ENCODE peak calls at places on chromosomes 2 and 18, in ten cellular contexts. E, V, I, G, F, C, T, U, J and P are unnamed samples. For H3K4me1, the result is how much of the 10 kb centered on the place peaks cover.

GRCh38 chr18:3839481-3840075 is 389.6 kb downstream of the TGIF1 start:
- DNase-seq in E (no peak), V (no peak), I (no peak), G (no peak), F (no peak), C (peak), T (no peak), U (no peak), J (no peak), P (no peak)

GRCh38 chr2:8538951-8539621 is 142.8 kb upstream of the ID2 start:
- DNase-seq in E (no peak), V (peak), I (no peak), G (no peak), F (no peak), C (no peak), T (peak), U (no peak), J (no peak), P (no peak)

GRCh38 chr18:35376393-35376741 is 770 bp downstream of the ZNF396 start:
- DNase-seq in E (peak), V (peak), I (peak), G (no peak), F (peak), C (no peak), T (peak), U (peak), J (no peak), P (peak)

GRCh38 chr2:112646102-112646719 is 472 bp downstream of the SLC20A1 start:
- DNase-seq in E (no peak), V (no peak), I (peak), G (no peak), F (no peak), C (no peak), T (no peak), U (no peak), J (no peak), P (no peak)

GRCh38 chr2:203814661-203815540 is 52.7 kb upstream of the CTLA4 start:
- DNase-seq in E (peak), V (peak), I (peak), G (no peak), F (peak), C (peak), T (peak), U (peak), J (peak), P (peak)

GRCh38 chr2:180559766-180560165 is 420.6 kb upstream of the UBE2E3 start:
- DNase-seq in E (no peak), V (no peak), I (no peak), G (no peak), F (no peak), C (no peak), T (no peak), U (peak), J (no peak), P (no peak)

GRCh38 chr2:202780514-202781021 is 91.0 kb downstream of the ICA1L start:
- DNase-seq in E (no peak), V (no peak), I (peak), G (peak), F (no peak), C (peak), T (no peak), U (no peak), J (no peak), P (no peak)

GRCh38 chr2:233487748-233488345 is 78.7 kb downstream of the USP40 start:
- DNase-seq in E (no peak), V (no peak), I (no peak), G (no peak), F (no peak), C (no peak), T (no peak), U (no peak), J (no peak), P (no peak)

GRCh38 chr18:31203794-31204148 is 41.1 kb upstream of the DSC1 start:
- DNase-seq in E (no peak), V (no peak), I (no peak), G (no peak), F (no peak), C (no peak), T (no peak), U (no peak), J (no peak), P (no peak)

GRCh38 chr2:42513252-42513918 is 19.6 kb upstream of the KCNG3 start:
- DNase-seq in E (no peak), V (no peak), I (peak), G (peak), F (peak), C (peak), T (no peak), U (peak), J (no peak), P (peak)

GRCh38 chr2:238444242-238444641 is 17.5 kb downstream of the ASB1 start:
- DNase-seq in E (no peak), V (no peak), I (no peak), G (no peak), F (no peak), C (no peak), T (no peak), U (no peak), J (no peak), P (no peak)

GRCh38 chr2:190190507-190190906 is 128.0 kb upstream of the MSTN start:
- DNase-seq in E (no peak), V (no peak), I (no peak), G (no peak), F (no peak), C (no peak), T (no peak), U (no peak), J (no peak), P (no peak)

GRCh38 chr2:186595219-186595618 is 5.4 kb downstream of the ITGAV start:
- DNase-seq in E (no peak), V (no peak), I (no peak), G (no peak), F (no peak), C (no peak), T (no peak), U (peak), J (no peak), P (no peak)

GRCh38 chr2:177422271-177422670 is 29.7 kb downstream of the AGPS start:
- DNase-seq in E (no peak), V (no peak), I (no peak), G (no peak), F (no peak), C (no peak), T (no peak), U (no peak), J (no peak), P (no peak)

GRCh38 chr18:13450289-13451207 is 232.0 kb downstream of the LDLRAD4 start:
- DNase-seq in E (no peak), V (no peak), I (peak), G (no peak), F (no peak), C (no peak), T (no peak), U (no peak), J (no peak), P (no peak)

GRCh38 chr2:226153553-226153952 is 646.1 kb downstream of the IRS1 start:
- DNase-seq in E (no peak), V (no peak), I (no peak), G (no peak), F (no peak), C (no peak), T (no peak), U (no peak), J (no peak), P (no peak)

GRCh38 chr2:40361478-40361877 is 90.4 kb downstream of the SLC8A1 start:
- DNase-seq in E (no peak), V (no peak), I (no peak), G (peak), F (no peak), C (no peak), T (no peak), U (no peak), J (no peak), P (no peak)

GRCh38 chr2:15298769-15299168 is 262.4 kb downstream of the NBAS start:
- DNase-seq in E (no peak), V (no peak), I (peak), G (no peak), F (no peak), C (peak), T (no peak), U (no peak), J (no peak), P (no peak)

GRCh38 chr18:51028201-51028805 is 1.7 kb upstream of the SMAD4 start:
- DNase-seq in E (no peak), V (no peak), I (peak), G (peak), F (no peak), C (no peak), T (no peak), U (peak), J (no peak), P (no peak)

GRCh38 chr2:138180691-138181386 is 216.6 kb downstream of the HNMT start:
- DNase-seq in E (no peak), V (no peak), I (no peak), G (no peak), F (no peak), C (no peak), T (no peak), U (peak), J (no peak), P (no peak)

GRCh38 chr2:98875081-98875728 is 60.8 kb downstream of the CRACDL start:
- DNase-seq in E (no peak), V (no peak), I (no peak), G (no peak), F (no peak), C (no peak), T (no peak), U (peak), J (no peak), P (no peak)

GRCh38 chr2:127609818-127610217 is 36.1 kb upstream of the GPR17 start:
- DNase-seq in E (no peak), V (no peak), I (no peak), G (no peak), F (no peak), C (no peak), T (no peak), U (no peak), J (no peak), P (no peak)

GRCh38 chr18:57901819-57902600 is 98.9 kb upstream of the ATP8B1 start:
- DNase-seq in E (no peak), V (no peak), I (no peak), G (peak), F (no peak), C (peak), T (no peak), U (no peak), J (no peak), P (no peak)

GRCh38 chr2:142745691-142746090 is 131.8 kb upstream of the KYNU start:
- DNase-seq in E (no peak), V (no peak), I (no peak), G (peak), F (no peak), C (peak), T (no peak), U (no peak), J (no peak), P (no peak)

GRCh38 chr18:23087352-23087751 is 47.9 kb upstream of the CABLES1 start:
- DNase-seq in E (no peak), V (no peak), I (no peak), G (no peak), F (no peak), C (no peak), T (no peak), U (no peak), J (no peak), P (no peak)

GRCh38 chr18:6013101-6013790 is 117.9 kb upstream of the TMEM200C start:
- DNase-seq in E (no peak), V (no peak), I (no peak), G (no peak), F (no peak), C (no peak), T (no peak), U (no peak), J (no peak), P (no peak)

GRCh38 chr2:159111346-159111922 is 143.0 kb downstream of the TANC1 start:
- DNase-seq in E (no peak), V (no peak), I (no peak), G (no peak), F (no peak), C (no peak), T (no peak), U (no peak), J (no peak), P (no peak)

GRCh38 chr2:143873886-143874285 is 646.0 kb downstream of the ZEB2 start:
- DNase-seq in E (no peak), V (no peak), I (no peak), G (no peak), F (no peak), C (no peak), T (no peak), U (no peak), J (no peak), P (no peak)

GRCh38 chr2:15975676-15976075 is 35.3 kb downstream of the MYCN start:
- DNase-seq in E (no peak), V (no peak), I (peak), G (no peak), F (no peak), C (peak), T (no peak), U (no peak), J (no peak), P (no peak)

GRCh38 chr2:31333527-31334183 is 80.9 kb downstream of the XDH start:
- DNase-seq in E (peak), V (peak), I (peak), G (peak), F (peak), C (peak), T (peak), U (peak), J (peak), P (peak)

GRCh38 chr2:100004348-100004884 is 138.0 kb downstream of the AFF3 start:
- DNase-seq in E (no peak), V (no peak), I (no peak), G (no peak), F (no peak), C (no peak), T (no peak), U (no peak), J (no peak), P (no peak)

GRCh38 chr2:239370403-239370802 is 30.4 kb downstream of the HDAC4 start:
- DNase-seq in E (peak), V (peak), I (no peak), G (no peak), F (no peak), C (no peak), T (no peak), U (no peak), J (no peak), P (no peak)

GRCh38 chr2:203584784-203585183 is 49.7 kb upstream of the RAPH1 start:
- DNase-seq in E (no peak), V (no peak), I (no peak), G (no peak), F (no peak), C (no peak), T (no peak), U (no peak), J (no peak), P (no peak)

GRCh38 chr2:237702439-237703397 is 75.3 kb downstream of the LRRFIP1 start:
- DNase-seq in E (peak), V (peak), I (peak), G (no peak), F (no peak), C (peak), T (peak), U (peak), J (no peak), P (no peak)

GRCh38 chr2:44642123-44642857 is 280.5 kb downstream of the CAMKMT start:
- DNase-seq in E (no peak), V (no peak), I (no peak), G (no peak), F (no peak), C (no peak), T (no peak), U (no peak), J (no peak), P (no peak)

GRCh38 chr18:11040823-11041712 is 108.3 kb downstream of the PIEZO2 start:
- DNase-seq in E (no peak), V (no peak), I (peak), G (no peak), F (no peak), C (peak), T (no peak), U (peak), J (no peak), P (no peak)

GRCh38 chr2:2822143-2822542 is 491.1 kb upstream of the MYT1L start:
- DNase-seq in E (no peak), V (no peak), I (no peak), G (no peak), F (no peak), C (no peak), T (no peak), U (no peak), J (no peak), P (no peak)
- H3K4me1 ChIP-seq in E (under half), V (under half), I (under half), G (under half), F (under half), C (under half), T (under half), U (under half), J (under half), P (under half)

GRCh38 chr2:219871396-219871795 is 244.0 kb downstream of the SLC4A3 start:
- DNase-seq in E (no peak), V (no peak), I (no peak), G (no peak), F (no peak), C (no peak), T (no peak), U (no peak), J (no peak), P (no peak)

GRCh38 chr2:219864154-219864553 is 236.7 kb downstream of the SLC4A3 start:
- DNase-seq in E (no peak), V (no peak), I (no peak), G (no peak), F (no peak), C (no peak), T (no peak), U (no peak), J (no peak), P (no peak)

GRCh38 chr2:219870023-219870422 is 242.6 kb downstream of the SLC4A3 start:
- DNase-seq in E (no peak), V (no peak), I (no peak), G (no peak), F (no peak), C (peak), T (no peak), U (peak), J (no peak), P (no peak)

DNA sequence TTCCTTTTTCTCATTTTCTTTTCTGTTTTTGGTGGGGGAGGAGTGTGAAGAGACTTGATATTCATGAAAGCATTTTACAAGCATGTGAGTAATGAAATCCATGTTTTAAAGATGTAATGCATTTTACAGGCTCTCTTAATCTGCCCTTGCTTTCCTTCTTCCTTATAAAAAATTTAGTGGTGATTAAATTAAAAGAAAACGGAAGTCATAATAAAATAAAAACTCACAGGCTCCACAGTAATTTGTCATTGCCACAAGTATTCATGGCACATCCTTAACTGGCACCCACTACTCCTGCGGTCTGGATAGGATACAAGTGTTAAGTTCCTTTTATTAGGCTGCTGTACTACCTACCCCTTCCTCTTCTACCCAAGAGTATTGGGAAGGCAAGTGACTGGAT is 241.2 kb downstream of the SLC4A3 start:
- DNase-seq in E (no peak), V (no peak), I (no peak), G (no peak), F (no peak), C (no peak), T (no peak), U (no peak), J (no peak), P (no peak)
- H3K4me1 ChIP-seq in E (under half), V (under half), I (under half), G (under half), F (under half), C (under half), T (under half), U (under half), J (under half), P (under half)

GRCh38 chr2:20339012-20339411 is 11.6 kb downstream of the PUM2 start:
- DNase-seq in E (no peak), V (no peak), I (no peak), G (no peak), F (no peak), C (no peak), T (no peak), U (no peak), J (no peak), P (no peak)
- H3K4me1 ChIP-seq in E (half or more), V (half or more), I (half or more), G (under half), F (half or more), C (under half), T (under half), U (under half), J (under half), P (under half)

DNA sequence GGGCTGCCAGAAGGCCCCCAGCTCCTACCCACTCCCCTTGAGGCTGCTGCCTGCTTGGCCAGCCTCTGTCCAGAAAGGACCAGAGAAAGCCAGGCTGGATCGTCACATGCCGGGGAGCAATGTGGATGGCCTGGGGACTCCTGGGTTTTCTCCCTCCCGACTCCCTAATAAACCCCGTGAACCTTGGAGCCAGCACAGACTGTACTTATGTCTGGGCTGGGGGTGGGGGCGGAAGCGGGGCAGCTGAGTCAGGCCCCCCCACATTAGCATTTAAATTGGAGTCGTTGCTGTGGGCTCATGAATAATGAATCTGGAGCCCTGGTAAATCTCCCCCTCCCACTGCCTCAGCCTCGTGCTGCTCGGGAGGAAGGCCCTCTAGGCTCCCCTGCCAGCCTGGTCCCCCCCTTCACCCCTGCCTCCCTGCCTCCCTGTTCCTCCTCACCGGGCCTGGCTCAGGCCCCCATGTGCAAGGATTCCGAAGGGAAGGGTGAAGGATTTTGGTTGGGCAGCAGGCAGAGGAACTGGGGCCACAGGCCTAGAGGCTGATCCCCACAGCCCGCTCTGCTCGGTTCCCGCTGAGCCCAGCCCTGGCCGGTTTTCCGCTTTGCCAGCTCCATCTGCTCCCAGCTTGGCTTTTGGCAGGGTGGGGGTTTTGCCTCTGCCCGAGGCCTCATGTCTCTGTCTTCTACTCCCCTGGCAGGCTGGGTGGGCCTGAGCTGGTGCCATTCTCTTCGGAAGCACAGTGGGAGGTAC is 7.3 kb upstream of the ASIC4 start:
- DNase-seq in E (no peak), V (no peak), I (no peak), G (no peak), F (no peak), C (no peak), T (no peak), U (no peak), J (no peak), P (no peak)
- H3K4me1 ChIP-seq in E (under half), V (under half), I (under half), G (under half), F (under half), C (under half), T (under half), U (under half), J (under half), P (under half)

DNA sequence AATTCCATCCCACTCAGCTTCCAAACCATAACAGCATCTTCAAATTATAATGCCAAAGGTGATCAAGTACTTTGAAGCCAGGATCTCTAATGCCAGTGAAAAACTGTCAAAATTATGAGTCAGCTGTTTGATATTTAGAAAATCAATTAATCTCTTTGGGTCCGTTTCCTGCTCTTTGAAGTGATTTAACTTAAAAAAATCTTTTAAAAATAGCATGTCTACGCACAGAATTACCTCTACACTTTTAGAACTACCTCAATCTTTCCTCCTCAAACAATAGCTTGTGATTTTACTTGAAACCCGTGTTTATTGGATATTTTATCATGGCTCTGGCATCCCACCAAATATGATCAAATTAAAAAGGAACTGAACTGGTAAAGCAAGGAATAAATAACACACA is 31.3 kb upstream of the TANK start:
- DNase-seq in E (no peak), V (no peak), I (no peak), G (no peak), F (no peak), C (no peak), T (no peak), U (no peak), J (no peak), P (no peak)
- H3K4me1 ChIP-seq in E (under half), V (under half), I (under half), G (under half), F (under half), C (under half), T (under half), U (under half), J (under half), P (under half)

GRCh38 chr18:67672719-67673118 is 156.2 kb upstream of the DSEL start:
- DNase-seq in E (no peak), V (no peak), I (no peak), G (no peak), F (no peak), C (no peak), T (no peak), U (no peak), J (no peak), P (no peak)
- H3K4me1 ChIP-seq in E (under half), V (under half), I (under half), G (under half), F (under half), C (under half), T (under half), U (under half), J (under half), P (under half)

GRCh38 chr2:37798315-37799005 is 126.6 kb upstream of the RMDN2 start:
- DNase-seq in E (no peak), V (no peak), I (no peak), G (no peak), F (no peak), C (no peak), T (no peak), U (no peak), J (no peak), P (no peak)
- H3K4me1 ChIP-seq in E (under half), V (under half), I (under half), G (half or more), F (under half), C (under half), T (under half), U (under half), J (under half), P (under half)